ENCODE peak calls at places on chromosomes 7 and 10, in seven cellular contexts. One of them, this sample, is unnamed.

GRCh38 chr7:106057962-106058901 is 53.9 kb downstream of the SYPL1 start:
- DNase-seq in activated T-cell treated with anti-CD3 and anti-CD28 coated beads for 1 hour: no peak
- DNase-seq in AG04449: no peak
- DNase-seq in Daoy: no peak
- DNase-seq in WTC11: no peak
- DNase-seq in esophagus muscularis mucosa: no peak
- DNase-seq in iPS DF 19.7: no peak
- DNase-seq in this sample: no peak

GRCh38 chr10:32957341-32958084 is 517 bp downstream of the ITGB1 start:
- DNase-seq in activated T-cell treated with anti-CD3 and anti-CD28 coated beads for 1 hour: no peak
- DNase-seq in AG04449: no peak
- DNase-seq in Daoy: peak; percentile 33
- DNase-seq in WTC11: peak; percentile 52
- DNase-seq in esophagus muscularis mucosa: no peak
- DNase-seq in iPS DF 19.7: no peak
- DNase-seq in this sample: peak; percentile 66

GRCh38 chr7:116142850-116143249 is 67.5 kb upstream of the TES start:
- DNase-seq in activated T-cell treated with anti-CD3 and anti-CD28 coated beads for 1 hour: no peak
- DNase-seq in AG04449: no peak
- DNase-seq in Daoy: no peak
- DNase-seq in WTC11: no peak
- DNase-seq in esophagus muscularis mucosa: no peak
- DNase-seq in iPS DF 19.7: no peak
- DNase-seq in this sample: no peak

GRCh38 chr10:5654218-5654755 is 12.1 kb downstream of the ASB13 start:
- DNase-seq in activated T-cell treated with anti-CD3 and anti-CD28 coated beads for 1 hour: no peak
- DNase-seq in AG04449: no peak
- DNase-seq in Daoy: no peak
- DNase-seq in WTC11: no peak
- DNase-seq in esophagus muscularis mucosa: no peak
- DNase-seq in iPS DF 19.7: no peak
- DNase-seq in this sample: no peak

GRCh38 chr10:20855398-20856038 is 41.6 kb downstream of the NEBL start:
- DNase-seq in activated T-cell treated with anti-CD3 and anti-CD28 coated beads for 1 hour: no peak
- DNase-seq in AG04449: no peak
- DNase-seq in Daoy: no peak
- DNase-seq in WTC11: no peak
- DNase-seq in esophagus muscularis mucosa: no peak
- DNase-seq in iPS DF 19.7: no peak
- DNase-seq in this sample: no peak

GRCh38 chr7:118496138-118496644 is 271.7 kb downstream of the ANKRD7 start:
- DNase-seq in activated T-cell treated with anti-CD3 and anti-CD28 coated beads for 1 hour: no peak
- DNase-seq in AG04449: no peak
- DNase-seq in Daoy: no peak
- DNase-seq in WTC11: no peak
- DNase-seq in esophagus muscularis mucosa: no peak
- DNase-seq in iPS DF 19.7: no peak
- DNase-seq in this sample: no peak

GRCh38 chr7:157686285-157686894 is 349.6 kb downstream of the DNAJB6 start:
- DNase-seq in activated T-cell treated with anti-CD3 and anti-CD28 coated beads for 1 hour: no peak
- DNase-seq in AG04449: no peak
- DNase-seq in Daoy: peak; percentile 11
- DNase-seq in WTC11: no peak
- DNase-seq in esophagus muscularis mucosa: no peak
- DNase-seq in iPS DF 19.7: no peak
- DNase-seq in this sample: no peak

GRCh38 chr7:156516791-156517378 is 123.7 kb upstream of the RNF32 start:
- DNase-seq in activated T-cell treated with anti-CD3 and anti-CD28 coated beads for 1 hour: no peak
- DNase-seq in AG04449: no peak
- DNase-seq in Daoy: no peak
- DNase-seq in WTC11: no peak
- DNase-seq in esophagus muscularis mucosa: peak; percentile 45
- DNase-seq in iPS DF 19.7: no peak
- DNase-seq in this sample: no peak

GRCh38 chr7:138514044-138514443 is 54.0 kb downstream of the TRIM24 start:
- DNase-seq in activated T-cell treated with anti-CD3 and anti-CD28 coated beads for 1 hour: no peak
- DNase-seq in AG04449: no peak
- DNase-seq in Daoy: no peak
- DNase-seq in WTC11: no peak
- DNase-seq in esophagus muscularis mucosa: no peak
- DNase-seq in iPS DF 19.7: no peak
- DNase-seq in this sample: no peak

GRCh38 chr7:33874943-33875342 is 30.4 kb upstream of the BMPER start:
- DNase-seq in activated T-cell treated with anti-CD3 and anti-CD28 coated beads for 1 hour: no peak
- DNase-seq in AG04449: peak; percentile 88
- DNase-seq in Daoy: no peak
- DNase-seq in WTC11: no peak
- DNase-seq in esophagus muscularis mucosa: peak; percentile 17
- DNase-seq in iPS DF 19.7: no peak
- DNase-seq in this sample: no peak

GRCh38 chr10:124745678-124746077 is 1.5 kb upstream of the FAM53B start:
- DNase-seq in activated T-cell treated with anti-CD3 and anti-CD28 coated beads for 1 hour: no peak
- DNase-seq in AG04449: no peak
- DNase-seq in Daoy: no peak
- DNase-seq in WTC11: no peak
- DNase-seq in esophagus muscularis mucosa: no peak
- DNase-seq in iPS DF 19.7: no peak
- DNase-seq in this sample: no peak

GRCh38 chr7:103446046-103446520 is at the start of gene SLC26A5:
- DNase-seq in activated T-cell treated with anti-CD3 and anti-CD28 coated beads for 1 hour: no peak
- DNase-seq in AG04449: no peak
- DNase-seq in Daoy: peak; percentile 68
- DNase-seq in WTC11: peak; percentile 70
- DNase-seq in esophagus muscularis mucosa: no peak
- DNase-seq in iPS DF 19.7: no peak
- DNase-seq in this sample: peak; percentile 75

GRCh38 chr10:72712136-72712535 is 20.2 kb downstream of the MCU start:
- DNase-seq in activated T-cell treated with anti-CD3 and anti-CD28 coated beads for 1 hour: no peak
- DNase-seq in AG04449: no peak
- DNase-seq in Daoy: no peak
- DNase-seq in WTC11: no peak
- DNase-seq in esophagus muscularis mucosa: no peak
- DNase-seq in iPS DF 19.7: no peak
- DNase-seq in this sample: no peak

GRCh38 chr10:119125942-119126341 is 22.0 kb downstream of the DENND10 start:
- DNase-seq in activated T-cell treated with anti-CD3 and anti-CD28 coated beads for 1 hour: no peak
- DNase-seq in AG04449: no peak
- DNase-seq in Daoy: no peak
- DNase-seq in WTC11: no peak
- DNase-seq in esophagus muscularis mucosa: no peak
- DNase-seq in iPS DF 19.7: no peak
- DNase-seq in this sample: no peak

GRCh38 chr10:53978292-53978691 is 822.7 kb downstream of the PCDH15 start:
- DNase-seq in activated T-cell treated with anti-CD3 and anti-CD28 coated beads for 1 hour: no peak
- DNase-seq in AG04449: no peak
- DNase-seq in Daoy: no peak
- DNase-seq in WTC11: no peak
- DNase-seq in esophagus muscularis mucosa: no peak
- DNase-seq in iPS DF 19.7: no peak
- DNase-seq in this sample: peak; percentile 36

GRCh38 chr10:104321716-104322415 is 16.4 kb downstream of the ITPRIP start:
- DNase-seq in activated T-cell treated with anti-CD3 and anti-CD28 coated beads for 1 hour: no peak
- DNase-seq in AG04449: no peak
- DNase-seq in Daoy: no peak
- DNase-seq in WTC11: no peak
- DNase-seq in esophagus muscularis mucosa: no peak
- DNase-seq in iPS DF 19.7: no peak
- DNase-seq in this sample: no peak

GRCh38 chr7:1725199-1725701 is 55.2 kb downstream of the ELFN1 start:
- DNase-seq in activated T-cell treated with anti-CD3 and anti-CD28 coated beads for 1 hour: no peak
- DNase-seq in AG04449: no peak
- DNase-seq in Daoy: peak; percentile 64
- DNase-seq in WTC11: peak; percentile 63
- DNase-seq in esophagus muscularis mucosa: no peak
- DNase-seq in iPS DF 19.7: no peak
- DNase-seq in this sample: peak; percentile 59

This sample was measured in H9.